ENCODE peak calls at places on chromosome 20, in nine cellular contexts. One of them, this sample, is unnamed.
A peak's percentile ranks its signal among the peaks of the same experiment; 100 is the strongest.

GRCh38 chr20:63736893-63737689 is 627 bp downstream of the LIME1 start:
- DNase-seq in breast epithelium: no peak
- DNase-seq in psoas muscle: peak; percentile 60
- DNase-seq in upper lobe of left lung: no peak
- DNase-seq in hepatocyte: peak; percentile 37
- DNase-seq in CD8-positive, alpha-beta T cell: peak; percentile 79
- DNase-seq in CD4-positive, alpha-beta T cell: peak; percentile 61
- DNase-seq in heart left ventricle: no peak
- DNase-seq in CD8-positive, alpha-beta memory T cell: peak; percentile 84
- DNase-seq in this sample: peak; percentile 61

GRCh38 chr20:50284811-50285375 is 94.3 kb downstream of the CEBPB start:
- DNase-seq in breast epithelium: no peak
- DNase-seq in psoas muscle: peak; percentile 77
- DNase-seq in upper lobe of left lung: no peak
- DNase-seq in hepatocyte: no peak
- DNase-seq in CD8-positive, alpha-beta T cell: no peak
- DNase-seq in CD4-positive, alpha-beta T cell: no peak
- DNase-seq in heart left ventricle: peak; percentile 76
- DNase-seq in CD8-positive, alpha-beta memory T cell: no peak
- DNase-seq in this sample: no peak

GRCh38 chr20:51760905-51761544 is 7.2 kb downstream of the ATP9A start:
- DNase-seq in breast epithelium: no peak
- DNase-seq in psoas muscle: no peak
- DNase-seq in upper lobe of left lung: no peak
- DNase-seq in hepatocyte: no peak
- DNase-seq in CD8-positive, alpha-beta T cell: no peak
- DNase-seq in CD4-positive, alpha-beta T cell: no peak
- DNase-seq in heart left ventricle: no peak
- DNase-seq in CD8-positive, alpha-beta memory T cell: no peak
- DNase-seq in this sample: no peak

GRCh38 chr20:1177680-1178079 is 7.1 kb downstream of the TMEM74B start:
- DNase-seq in breast epithelium: no peak
- DNase-seq in psoas muscle: no peak
- DNase-seq in upper lobe of left lung: no peak
- DNase-seq in hepatocyte: no peak
- DNase-seq in CD8-positive, alpha-beta T cell: no peak
- DNase-seq in CD4-positive, alpha-beta T cell: no peak
- DNase-seq in heart left ventricle: no peak
- DNase-seq in CD8-positive, alpha-beta memory T cell: no peak
- DNase-seq in this sample: no peak

GRCh38 chr20:23287366-23288190 is 63.0 kb upstream of the NXT1 start:
- DNase-seq in breast epithelium: no peak
- DNase-seq in psoas muscle: no peak
- DNase-seq in upper lobe of left lung: no peak
- DNase-seq in hepatocyte: peak; percentile 17
- DNase-seq in CD8-positive, alpha-beta T cell: no peak
- DNase-seq in CD4-positive, alpha-beta T cell: no peak
- DNase-seq in heart left ventricle: no peak
- DNase-seq in CD8-positive, alpha-beta memory T cell: no peak
- DNase-seq in this sample: no peak

GRCh38 chr20:63494084-63494419 is 4.8 kb downstream of the EEF1A2 start:
- DNase-seq in breast epithelium: no peak
- DNase-seq in psoas muscle: no peak
- DNase-seq in upper lobe of left lung: no peak
- DNase-seq in hepatocyte: no peak
- DNase-seq in CD8-positive, alpha-beta T cell: no peak
- DNase-seq in CD4-positive, alpha-beta T cell: no peak
- DNase-seq in heart left ventricle: no peak
- DNase-seq in CD8-positive, alpha-beta memory T cell: no peak
- DNase-seq in this sample: no peak

GRCh38 chr20:25195962-25196700 is 619 bp downstream of the ENTPD6 start:
- DNase-seq in breast epithelium: peak; percentile 72
- DNase-seq in psoas muscle: peak; percentile 77
- DNase-seq in upper lobe of left lung: no peak
- DNase-seq in hepatocyte: peak; percentile 66
- DNase-seq in CD8-positive, alpha-beta T cell: peak; percentile 21
- DNase-seq in CD4-positive, alpha-beta T cell: peak; percentile 6
- DNase-seq in heart left ventricle: peak; percentile 38
- DNase-seq in CD8-positive, alpha-beta memory T cell: peak; percentile 50
- DNase-seq in this sample: no peak

GRCh38 chr20:38774167-38774566 is 25.9 kb downstream of the ACTR5 start:
- DNase-seq in breast epithelium: no peak
- DNase-seq in psoas muscle: no peak
- DNase-seq in upper lobe of left lung: no peak
- DNase-seq in hepatocyte: no peak
- DNase-seq in CD8-positive, alpha-beta T cell: no peak
- DNase-seq in CD4-positive, alpha-beta T cell: no peak
- DNase-seq in heart left ventricle: no peak
- DNase-seq in CD8-positive, alpha-beta memory T cell: no peak
- DNase-seq in this sample: no peak

GRCh38 chr20:1417273-1417672 is 24.4 kb upstream of the FKBP1A start:
- DNase-seq in breast epithelium: no peak
- DNase-seq in psoas muscle: no peak
- DNase-seq in upper lobe of left lung: no peak
- DNase-seq in hepatocyte: no peak
- DNase-seq in CD8-positive, alpha-beta T cell: no peak
- DNase-seq in CD4-positive, alpha-beta T cell: no peak
- DNase-seq in heart left ventricle: no peak
- DNase-seq in CD8-positive, alpha-beta memory T cell: no peak
- DNase-seq in this sample: no peak

GRCh38 chr20:10648651-10649050 is 25.1 kb downstream of the JAG1 start:
- DNase-seq in breast epithelium: no peak
- DNase-seq in psoas muscle: no peak
- DNase-seq in upper lobe of left lung: no peak
- DNase-seq in hepatocyte: no peak
- DNase-seq in CD8-positive, alpha-beta T cell: no peak
- DNase-seq in CD4-positive, alpha-beta T cell: no peak
- DNase-seq in heart left ventricle: no peak
- DNase-seq in CD8-positive, alpha-beta memory T cell: no peak
- DNase-seq in this sample: no peak

GRCh38 chr20:46043556-46043955 is 14.5 kb downstream of the SLC12A5 start:
- DNase-seq in breast epithelium: no peak
- DNase-seq in psoas muscle: no peak
- DNase-seq in upper lobe of left lung: no peak
- DNase-seq in hepatocyte: no peak
- DNase-seq in CD8-positive, alpha-beta T cell: no peak
- DNase-seq in CD4-positive, alpha-beta T cell: no peak
- DNase-seq in heart left ventricle: no peak
- DNase-seq in CD8-positive, alpha-beta memory T cell: no peak
- DNase-seq in this sample: no peak

GRCh38 chr20:59988141-59988540 is 29.9 kb downstream of the CDH26 start:
- DNase-seq in breast epithelium: peak; percentile 76
- DNase-seq in psoas muscle: no peak
- DNase-seq in upper lobe of left lung: peak; percentile 90
- DNase-seq in hepatocyte: peak; percentile 62
- DNase-seq in CD8-positive, alpha-beta T cell: no peak
- DNase-seq in CD4-positive, alpha-beta T cell: no peak
- DNase-seq in heart left ventricle: no peak
- DNase-seq in CD8-positive, alpha-beta memory T cell: no peak
- DNase-seq in this sample: no peak

GRCh38 chr20:34705383-34706021 is 1.4 kb downstream of the TP53INP2 start:
- DNase-seq in breast epithelium: no peak
- DNase-seq in psoas muscle: no peak
- DNase-seq in upper lobe of left lung: peak; percentile 61
- DNase-seq in hepatocyte: peak; percentile 70
- DNase-seq in CD8-positive, alpha-beta T cell: peak; percentile 42
- DNase-seq in CD4-positive, alpha-beta T cell: no peak
- DNase-seq in heart left ventricle: peak; percentile 62
- DNase-seq in CD8-positive, alpha-beta memory T cell: no peak
- DNase-seq in this sample: no peak

GRCh38 chr20:45470262-45470931 is 844 bp downstream of the WFDC2 start:
- DNase-seq in breast epithelium: peak; percentile 74
- DNase-seq in psoas muscle: peak; percentile 59
- DNase-seq in upper lobe of left lung: peak; percentile 82
- DNase-seq in hepatocyte: peak; percentile 65
- DNase-seq in CD8-positive, alpha-beta T cell: no peak
- DNase-seq in CD4-positive, alpha-beta T cell: no peak
- DNase-seq in heart left ventricle: peak; percentile 40
- DNase-seq in CD8-positive, alpha-beta memory T cell: no peak
- DNase-seq in this sample: no peak

GRCh38 chr20:3808141-3808479 is 12.0 kb downstream of the CDC25B start:
- DNase-seq in breast epithelium: peak; percentile 85
- DNase-seq in psoas muscle: peak; percentile 84
- DNase-seq in upper lobe of left lung: peak; percentile 95
- DNase-seq in hepatocyte: peak; percentile 89
- DNase-seq in CD8-positive, alpha-beta T cell: no peak
- DNase-seq in CD4-positive, alpha-beta T cell: no peak
- DNase-seq in heart left ventricle: peak; percentile 92
- DNase-seq in CD8-positive, alpha-beta memory T cell: no peak
- DNase-seq in this sample: no peak

GRCh38 chr20:41145821-41146620 is 8.7 kb downstream of the PLCG1 start:
- DNase-seq in breast epithelium: no peak
- DNase-seq in psoas muscle: peak; percentile 29
- DNase-seq in upper lobe of left lung: peak; percentile 83
- DNase-seq in hepatocyte: no peak
- DNase-seq in CD8-positive, alpha-beta T cell: no peak
- DNase-seq in CD4-positive, alpha-beta T cell: no peak
- DNase-seq in heart left ventricle: peak; percentile 69
- DNase-seq in CD8-positive, alpha-beta memory T cell: peak; percentile 36
- DNase-seq in this sample: no peak
- H3K9me3 ChIP-seq in breast epithelium: no peaks in the 10 kb centered on the region
- H3K9me3 ChIP-seq in psoas muscle: no peaks in the 10 kb centered on the region
- H3K9me3 ChIP-seq in upper lobe of left lung: no peaks in the 10 kb centered on the region
- H3K9me3 ChIP-seq in hepatocyte: no peaks in the 10 kb centered on the region
- H3K9me3 ChIP-seq in CD8-positive, alpha-beta T cell: no peaks in the 10 kb centered on the region
- H3K9me3 ChIP-seq in CD4-positive, alpha-beta T cell: no peaks in the 10 kb centered on the region
- H3K9me3 ChIP-seq in heart left ventricle: no peaks in the 10 kb centered on the region
- H3K9me3 ChIP-seq in CD8-positive, alpha-beta memory T cell: no peaks in the 10 kb centered on the region
- H3K9me3 ChIP-seq in this sample: no peaks in the 10 kb centered on the region

DNA sequence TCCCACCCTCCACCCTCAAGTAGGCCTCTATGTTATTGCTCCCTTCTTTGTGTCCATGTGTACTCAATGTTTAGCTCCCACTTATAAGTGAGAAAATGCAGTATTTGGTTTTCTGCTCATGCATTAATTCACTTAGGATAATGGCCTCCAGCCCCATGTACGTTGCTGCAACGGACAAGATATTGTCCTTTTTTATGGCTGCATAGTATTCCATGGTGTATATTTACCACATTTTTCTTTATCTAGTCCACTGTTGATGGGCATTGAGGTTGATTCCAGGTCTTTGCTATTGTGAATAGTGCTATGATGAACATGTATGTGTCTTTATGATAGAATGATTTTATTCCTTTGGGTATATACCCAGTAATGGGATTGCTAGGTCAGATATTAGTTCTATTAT is 64.1 kb upstream of the NNAT start:
- DNase-seq in breast epithelium: no peak
- DNase-seq in psoas muscle: no peak
- DNase-seq in upper lobe of left lung: no peak
- DNase-seq in hepatocyte: no peak
- DNase-seq in CD8-positive, alpha-beta T cell: no peak
- DNase-seq in CD4-positive, alpha-beta T cell: no peak
- DNase-seq in heart left ventricle: no peak
- DNase-seq in CD8-positive, alpha-beta memory T cell: no peak
- DNase-seq in this sample: no peak
- H3K9me3 ChIP-seq in breast epithelium: peaks cover 35% of the 10 kb centered on the region
- H3K9me3 ChIP-seq in psoas muscle: peaks cover 7% of the 10 kb centered on the region
- H3K9me3 ChIP-seq in upper lobe of left lung: peaks cover 5% of the 10 kb centered on the region
- H3K9me3 ChIP-seq in hepatocyte: no peaks in the 10 kb centered on the region
- H3K9me3 ChIP-seq in CD8-positive, alpha-beta T cell: peaks cover 8% of the 10 kb centered on the region
- H3K9me3 ChIP-seq in CD4-positive, alpha-beta T cell: peaks cover 23% of the 10 kb centered on the region
- H3K9me3 ChIP-seq in heart left ventricle: no peaks in the 10 kb centered on the region
- H3K9me3 ChIP-seq in CD8-positive, alpha-beta memory T cell: peaks cover 9% of the 10 kb centered on the region
- H3K9me3 ChIP-seq in this sample: peaks cover 12% of the 10 kb centered on the region

GRCh38 chr20:31256959-31257358 is 505 bp upstream of the DEFB115 start:
- DNase-seq in breast epithelium: no peak
- DNase-seq in psoas muscle: no peak
- DNase-seq in upper lobe of left lung: no peak
- DNase-seq in hepatocyte: no peak
- DNase-seq in CD8-positive, alpha-beta T cell: no peak
- DNase-seq in CD4-positive, alpha-beta T cell: no peak
- DNase-seq in heart left ventricle: no peak
- DNase-seq in CD8-positive, alpha-beta memory T cell: no peak
- DNase-seq in this sample: no peak

GRCh38 chr20:31257364-31257763 is at the start of gene DEFB115:
- DNase-seq in breast epithelium: no peak
- DNase-seq in psoas muscle: no peak
- DNase-seq in upper lobe of left lung: no peak
- DNase-seq in hepatocyte: no peak
- DNase-seq in CD8-positive, alpha-beta T cell: no peak
- DNase-seq in CD4-positive, alpha-beta T cell: no peak
- DNase-seq in heart left ventricle: no peak
- DNase-seq in CD8-positive, alpha-beta memory T cell: no peak
- DNase-seq in this sample: no peak

DNA sequence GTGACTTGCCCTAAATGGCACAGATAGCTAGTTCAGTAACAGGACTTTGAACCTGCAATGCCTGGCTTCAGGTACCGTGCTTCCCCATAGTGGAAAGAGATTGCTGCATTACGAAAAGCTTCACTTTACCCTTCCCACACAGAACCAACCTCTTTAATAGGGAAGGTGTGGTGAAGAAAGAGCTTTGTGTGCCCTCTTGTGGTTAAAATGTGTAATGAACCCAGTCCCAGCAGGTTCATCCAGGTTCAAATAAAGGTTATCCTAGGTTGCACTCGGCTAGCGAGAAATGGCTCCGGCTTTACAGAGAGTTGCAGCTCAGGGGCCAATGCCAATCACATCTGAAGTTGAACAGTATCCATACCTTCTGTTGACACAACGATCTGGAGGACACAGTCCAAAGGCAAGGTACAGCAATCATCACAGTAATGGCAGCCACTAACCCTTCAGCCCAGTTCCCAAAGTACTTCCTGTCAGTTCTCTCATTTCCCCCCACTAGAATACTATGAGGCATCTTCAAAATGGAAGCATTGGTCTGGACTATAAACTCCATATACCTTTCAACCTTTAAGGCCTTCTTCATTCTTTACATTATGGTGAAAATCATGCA is 3.0 kb downstream of the DEFB115 start:
- DNase-seq in breast epithelium: no peak
- DNase-seq in psoas muscle: no peak
- DNase-seq in upper lobe of left lung: no peak
- DNase-seq in hepatocyte: peak; percentile 44
- DNase-seq in CD8-positive, alpha-beta T cell: no peak
- DNase-seq in CD4-positive, alpha-beta T cell: no peak
- DNase-seq in heart left ventricle: no peak
- DNase-seq in CD8-positive, alpha-beta memory T cell: no peak
- DNase-seq in this sample: no peak
- H3K9me3 ChIP-seq in breast epithelium: no peaks in the 10 kb centered on the region
- H3K9me3 ChIP-seq in psoas muscle: no peaks in the 10 kb centered on the region
- H3K9me3 ChIP-seq in upper lobe of left lung: no peaks in the 10 kb centered on the region
- H3K9me3 ChIP-seq in hepatocyte: no peaks in the 10 kb centered on the region
- H3K9me3 ChIP-seq in CD8-positive, alpha-beta T cell: no peaks in the 10 kb centered on the region
- H3K9me3 ChIP-seq in CD4-positive, alpha-beta T cell: no peaks in the 10 kb centered on the region
- H3K9me3 ChIP-seq in heart left ventricle: no peaks in the 10 kb centered on the region
- H3K9me3 ChIP-seq in CD8-positive, alpha-beta memory T cell: no peaks in the 10 kb centered on the region
- H3K9me3 ChIP-seq in this sample: peaks cover 3% of the 10 kb centered on the region

GRCh38 chr20:62111148-62111547 is 11.1 kb upstream of the LSM14B start:
- DNase-seq in breast epithelium: no peak
- DNase-seq in psoas muscle: no peak
- DNase-seq in upper lobe of left lung: no peak
- DNase-seq in hepatocyte: no peak
- DNase-seq in CD8-positive, alpha-beta T cell: no peak
- DNase-seq in CD4-positive, alpha-beta T cell: no peak
- DNase-seq in heart left ventricle: no peak
- DNase-seq in CD8-positive, alpha-beta memory T cell: no peak
- DNase-seq in this sample: no peak
- H3K9me3 ChIP-seq in breast epithelium: peaks cover 52% of the 10 kb centered on the region
- H3K9me3 ChIP-seq in psoas muscle: peaks cover 56% of the 10 kb centered on the region
- H3K9me3 ChIP-seq in upper lobe of left lung: peaks cover 43% of the 10 kb centered on the region
- H3K9me3 ChIP-seq in hepatocyte: peaks cover 4% of the 10 kb centered on the region
- H3K9me3 ChIP-seq in CD8-positive, alpha-beta T cell: peaks cover 56% of the 10 kb centered on the region
- H3K9me3 ChIP-seq in CD4-positive, alpha-beta T cell: peaks cover 66% of the 10 kb centered on the region
- H3K9me3 ChIP-seq in heart left ventricle: no peaks in the 10 kb centered on the region
- H3K9me3 ChIP-seq in CD8-positive, alpha-beta memory T cell: peaks cover 38% of the 10 kb centered on the region
- H3K9me3 ChIP-seq in this sample: peaks cover 5% of the 10 kb centered on the region